ENCODE peak calls at places on chromosomes 2 and 18, in five cellular contexts. K is stomach, G is sigmoid colon, R is endothelial cell, J is IMR-90. F is an unnamed sample.

GRCh38 chr2:155815851-155816250 is 516.7 kb downstream of the NR4A2 start:
- DNase-seq in K (no peak), G (no peak), R (peak), J (no peak), F (peak)

GRCh38 chr18:36127866-36128845 is 984 bp downstream of the SLC39A6 start:
- DNase-seq in K (no peak), G (no peak), R (peak), J (peak), F (no peak)

GRCh38 chr2:100285691-100286090 is 36.6 kb downstream of the LONRF2 start:
- DNase-seq in K (no peak), G (no peak), R (no peak), J (peak), F (no peak)

GRCh38 chr18:69399253-69399652 is 1.4 kb upstream of the DOK6 start:
- DNase-seq in K (no peak), G (no peak), R (no peak), J (no peak), F (no peak)

GRCh38 chr2:68767031-68767961 is 32.7 kb downstream of the ARHGAP25 start:
- DNase-seq in K (no peak), G (no peak), R (no peak), J (no peak), F (no peak)

GRCh38 chr2:175865716-175866115 is 136.4 kb downstream of the LNPK start:
- DNase-seq in K (no peak), G (no peak), R (no peak), J (no peak), F (no peak)

GRCh38 chr18:59459352-59460059 is 100.4 kb upstream of the LMAN1 start:
- DNase-seq in K (no peak), G (no peak), R (no peak), J (peak), F (no peak)

GRCh38 chr2:222671259-222672067 is at the start of gene MOGAT1:
- DNase-seq in K (peak), G (no peak), R (peak), J (no peak), F (no peak)

GRCh38 chr18:59048378-59048777 is 91.3 kb upstream of the SEC11C start:
- DNase-seq in K (no peak), G (no peak), R (no peak), J (no peak), F (no peak)

GRCh38 chr18:77608807-77609206 is 359.2 kb downstream of the GALR1 start:
- DNase-seq in K (no peak), G (no peak), R (no peak), J (no peak), F (no peak)

GRCh38 chr2:130370490-130370889 is 14.6 kb downstream of the PTPN18 start:
- DNase-seq in K (no peak), G (peak), R (no peak), J (no peak), F (no peak)

GRCh38 chr2:112989611-112990010 is 11.8 kb downstream of the IL36G start:
- DNase-seq in K (no peak), G (no peak), R (no peak), J (no peak), F (no peak)

GRCh38 chr18:75507636-75508035 is 80.1 kb upstream of the SMIM21 start:
- DNase-seq in K (no peak), G (no peak), R (no peak), J (peak), F (no peak)

GRCh38 chr2:54084600-54084999 is 30.8 kb upstream of the ACYP2 start:
- DNase-seq in K (no peak), G (no peak), R (peak), J (peak), F (no peak)
- TF ChIP-seq CTCF in K (no peak), G (peak), R (no peak), J (peak), F (peak)

GRCh38 chr18:34820360-34820759 is 110.3 kb downstream of the DTNA start:
- DNase-seq in K (no peak), G (no peak), R (no peak), J (no peak), F (no peak)
- TF ChIP-seq CTCF in K (no peak), G (no peak), R (no peak), J (no peak), F (no peak)

GRCh38 chr2:88554189-88554588 is 73.1 kb downstream of the EIF2AK3 start:
- DNase-seq in K (no peak), G (no peak), R (peak), J (no peak), F (no peak)
- TF ChIP-seq CTCF in K (no peak), G (no peak), R (no peak), J (no peak), F (peak)

GRCh38 chr2:230913812-230914211 is 11.2 kb downstream of the GPR55 start:
- DNase-seq in K (peak), G (peak), R (no peak), J (no peak), F (no peak)
- TF ChIP-seq CTCF in K (no peak), G (no peak), R (no peak), J (no peak), F (no peak)

GRCh38 chr18:41767960-41768359 is 187.1 kb upstream of the PIK3C3 start:
- DNase-seq in K (no peak), G (no peak), R (peak), J (peak), F (no peak)
- TF ChIP-seq CTCF in K (no peak), G (no peak), R (no peak), J (peak), F (peak)

DNA sequence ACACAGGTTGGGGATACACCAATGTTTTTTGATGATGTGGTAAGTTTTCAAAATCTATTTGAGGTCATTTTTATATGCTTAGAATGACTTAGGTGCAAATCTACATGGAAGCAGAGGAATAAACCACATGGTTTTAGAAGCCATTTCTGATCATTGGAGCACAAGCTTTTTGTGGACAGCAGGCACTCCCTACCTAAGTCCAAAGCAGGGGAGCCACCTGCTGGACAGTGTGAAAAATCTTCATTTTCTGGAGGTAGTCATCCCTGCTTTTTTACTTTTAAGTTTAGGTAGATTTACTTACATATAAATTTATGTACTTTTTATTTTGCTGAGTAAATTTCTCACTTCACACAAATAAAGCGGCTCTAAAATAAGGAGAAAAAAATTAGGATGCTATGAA is 323.2 kb downstream of the PLCL1 start:
- DNase-seq in K (no peak), G (no peak), R (peak), J (peak), F (peak)
- TF ChIP-seq CTCF in K (no peak), G (peak), R (peak), J (peak), F (peak)

F was measured in LNCaP clone FGC.